ENCODE peak calls at places on chromosomes 11 and 22, in nine cellular contexts. K is left ventricle myocardium inferior; M is stimulated activated CD4-positive, alpha-beta T cell treated with anti-CD3 and anti-CD28 coated beads, Interleukin-12 subunit alpha, Interleukin-12 subunit beta, amount 100 ng/mL, for 24 hours; T is ELR; E is coronary artery; J is GDM1; V is NCI-H345; B is DMS153; C is T-helper 1 cell. L is an unnamed sample.

GRCh38 chr11:77316733-77317342 is 15.4 kb upstream of the GDPD4 start:
- DNase-seq in J (no peak), B (no peak), C (no peak), V (no peak), K (no peak), E (no peak), M (no peak), T (no peak), L (no peak)

GRCh38 chr11:66727282-66727882 is 1.6 kb downstream of the SPTBN2 start:
- DNase-seq in T (peak), B (no peak), J (no peak), K (no peak), V (peak), C (peak), M (no peak), E (no peak), L (no peak)

GRCh38 chr11:32891657-32892354 is 805 bp upstream of the QSER1 start:
- DNase-seq in M (peak), T (peak), C (no peak), E (no peak), J (no peak), K (no peak), B (no peak), V (no peak), L (no peak)

GRCh38 chr11:110691961-110692360 is 20.3 kb downstream of the ARHGAP20 start:
- DNase-seq in T (no peak), M (no peak), E (no peak), K (no peak), B (no peak), J (no peak), C (no peak), V (no peak), L (no peak)

GRCh38 chr11:27950339-27950738 is 157.6 kb downstream of the KIF18A start:
- DNase-seq in J (no peak), C (no peak), K (no peak), T (no peak), B (no peak), M (no peak), V (no peak), E (no peak), L (no peak)

GRCh38 chr11:798093-798713 is at the start of gene SLC25A22:
- DNase-seq in T (peak), V (peak), B (peak), E (no peak), K (peak), M (peak), J (peak), C (peak), L (no peak)

GRCh38 chr11:128686045-128686741 is 7.7 kb upstream of the FLI1 start:
- DNase-seq in B (no peak), J (no peak), C (no peak), E (no peak), V (no peak), M (no peak), K (no peak), T (no peak), L (no peak)

GRCh38 chr22:46707305-46707704 is 30.7 kb downstream of the CERK start:
- DNase-seq in M (no peak), K (no peak), C (no peak), B (no peak), V (no peak), E (no peak), T (no peak), J (no peak), L (no peak)

GRCh38 chr11:3074912-3075589 is 17.8 kb upstream of the CARS1 start:
- DNase-seq in J (no peak), C (no peak), B (peak), E (no peak), K (no peak), T (no peak), V (peak), M (no peak), L (no peak)

GRCh38 chr11:65420506-65421203 is 1.9 kb upstream of the NEAT1 start:
- DNase-seq in M (no peak), T (no peak), B (no peak), E (no peak), C (peak), V (no peak), K (no peak), J (no peak), L (no peak)

GRCh38 chr11:10651579-10652361 is 41.8 kb downstream of the IRAG1 start:
- DNase-seq in K (no peak), B (no peak), T (no peak), J (no peak), C (no peak), M (no peak), E (no peak), V (no peak), L (no peak)

GRCh38 chr11:95569207-95569606 is 220.4 kb downstream of the FAM76B start:
- DNase-seq in M (no peak), B (no peak), T (no peak), V (no peak), K (no peak), E (no peak), C (no peak), J (no peak), L (no peak)

GRCh38 chr11:65491614-65492386 is 7.0 kb upstream of the MALAT1 start:
- DNase-seq in E (peak), C (no peak), J (no peak), B (peak), T (peak), V (peak), M (no peak), K (peak), L (peak)

GRCh38 chr22:44530569-44530968 is 32.5 kb upstream of the RTL6 start:
- DNase-seq in J (no peak), M (no peak), E (peak), V (no peak), T (no peak), K (no peak), C (no peak), B (no peak), L (peak)

GRCh38 chr11:11620251-11620965 is 1.4 kb downstream of the GALNT18 start:
- DNase-seq in C (no peak), J (no peak), K (peak), M (no peak), E (peak), T (no peak), V (peak), B (no peak), L (peak)